ENCODE peak calls at places on chromosome 21, in five cellular contexts. F is AG04450; U is Peyer's patch; L is CD8-positive, alpha-beta memory T cell; T is ascending aorta. B is an unnamed sample.

GRCh38 chr21:35136586-35137254 is 87.6 kb upstream of the RUNX1 start:
- DNase-seq in U (no peak), L (no peak), T (no peak), F (no peak), B (no peak)

GRCh38 chr21:45534591-45535331 is 7.5 kb downstream of the SLC19A1 start:
- DNase-seq in U (peak; percentile 47), L (no peak), T (peak; percentile 65), F (no peak), B (no peak)

GRCh38 chr21:44696572-44696971 is 400 bp upstream of the KRTAP10-12 start:
- DNase-seq in T (peak; percentile 16), F (no peak), L (no peak), U (no peak), B (peak; percentile 38)

GRCh38 chr21:26948194-26948593 is 18.7 kb downstream of the ADAMTS5 start:
- DNase-seq in U (no peak), T (no peak), L (no peak), F (no peak), B (no peak)

GRCh38 chr21:44370027-44370735 is 16.8 kb downstream of the TRPM2 start:
- DNase-seq in T (peak; percentile 56), F (no peak), U (peak; percentile 54), L (no peak), B (no peak)

GRCh38 chr21:18249542-18250152 is 5.0 kb downstream of the CHODL start:
- DNase-seq in F (no peak), U (no peak), T (no peak), L (no peak), B (no peak)

GRCh38 chr21:39430954-39431353 is 14.6 kb downstream of the LCA5L start:
- DNase-seq in L (no peak), U (no peak), F (no peak), T (no peak), B (no peak)

GRCh38 chr21:26194326-26194725 is 23.8 kb upstream of the APP start:
- DNase-seq in F (no peak), U (no peak), L (no peak), T (no peak), B (no peak)

GRCh38 chr21:8989261-8989882 is 1532.0 kb upstream of the TPTE start:
- DNase-seq in U (no peak), F (no peak), L (no peak), T (no peak), B (no peak)

GRCh38 chr21:46151261-46151988 is 4.0 kb downstream of the FTCD start:
- DNase-seq in L (no peak), U (peak; percentile 36), F (no peak), T (peak; percentile 55), B (no peak)

GRCh38 chr21:26840912-26841311 is 4.3 kb downstream of the ADAMTS1 start:
- DNase-seq in L (no peak), U (no peak), F (no peak), T (peak; percentile 90), B (peak; percentile 81)

GRCh38 chr21:46323227-46323709 is 402 bp downstream of the C21orf58 start:
- DNase-seq in T (no peak), U (no peak), L (no peak), F (no peak), B (peak; percentile 59)

GRCh38 chr21:26958792-26959191 is 8.1 kb downstream of the ADAMTS5 start:
- DNase-seq in L (no peak), T (no peak), U (no peak), F (no peak), B (no peak)

GRCh38 chr21:46457801-46458314 is 833 bp upstream of the DIP2A start:
- DNase-seq in U (no peak), L (no peak), T (peak; percentile 71), F (peak; percentile 7), B (peak; percentile 62)

GRCh38 chr21:39610705-39611104 is 2.0 kb upstream of the B3GALT5 start:
- DNase-seq in T (no peak), L (no peak), U (no peak), F (no peak), B (no peak)

GRCh38 chr21:38839683-38840286 is 34.1 kb downstream of the ETS2 start:
- DNase-seq in L (no peak), F (peak; percentile 72), U (no peak), T (no peak), B (peak; percentile 55)

GRCh38 chr21:44931501-44932365 is 8.1 kb upstream of the SLX9 start:
- DNase-seq in L (no peak), U (no peak), T (no peak), F (no peak), B (no peak)

GRCh38 chr21:45015469-45015860 is 58.9 kb upstream of the ADARB1 start:
- DNase-seq in L (no peak), T (no peak), F (no peak), U (no peak), B (no peak)

GRCh38 chr21:43884012-43884860 is 19.2 kb downstream of the AGPAT3 start:
- DNase-seq in L (no peak), F (no peak), U (peak; percentile 85), T (no peak), B (no peak)

GRCh38 chr21:26732442-26733221 is 112.6 kb downstream of the ADAMTS1 start:
- DNase-seq in L (no peak), T (no peak), F (peak; percentile 13), U (no peak), B (no peak)

GRCh38 chr21:31556662-31557061 is 102.8 kb upstream of the SOD1 start:
- DNase-seq in L (no peak), U (no peak), F (no peak), T (no peak), B (no peak)

GRCh38 chr21:31558839-31559367 is 100.6 kb upstream of the SOD1 start:
- DNase-seq in T (peak; percentile 83), U (peak; percentile 78), F (peak; percentile 30), L (peak; percentile 94), B (peak; percentile 89)

GRCh38 chr21:31557956-31558838 is 101.3 kb upstream of the SOD1 start:
- DNase-seq in U (peak; percentile 50), F (no peak), T (no peak), L (peak; percentile 37), B (no peak)

GRCh38 chr21:31555741-31556191 is 103.7 kb upstream of the SOD1 start:
- DNase-seq in T (no peak), F (no peak), L (no peak), U (no peak), B (no peak)

DNA sequence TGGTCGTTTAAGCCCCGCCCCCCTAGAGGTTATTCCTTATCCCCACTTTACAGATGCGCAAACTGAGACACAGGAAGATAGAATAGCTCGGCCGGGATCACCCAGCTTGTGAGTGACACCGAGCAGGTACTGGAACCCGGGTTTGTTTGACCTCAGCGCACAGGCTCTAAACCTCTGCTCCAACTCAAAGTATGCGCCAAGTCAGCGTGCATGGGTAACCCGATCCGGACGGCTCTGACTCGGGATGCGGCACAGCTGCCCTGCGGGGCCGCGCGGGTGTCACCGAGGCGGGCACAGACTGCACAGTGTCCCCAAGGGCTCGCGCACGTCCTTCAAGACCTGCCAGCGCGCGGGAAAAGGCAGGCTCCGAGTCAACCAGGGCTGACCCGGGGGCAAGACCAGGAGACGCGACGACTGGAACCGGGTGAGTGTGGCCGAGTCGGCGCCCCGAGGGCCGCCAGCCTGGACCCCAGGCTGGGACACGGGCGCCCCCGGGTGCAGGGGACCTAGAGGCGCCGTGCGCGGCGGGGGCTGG is 102.0 kb upstream of the SOD1 start:
- DNase-seq in F (no peak), U (no peak), T (no peak), L (peak; percentile 21), B (no peak)
- H3K4me3 ChIP-seq in F (no peak overlapping the region), U (peak overlapping the region; percentile 48), T (peak overlapping the region; percentile 50), L (peak overlapping the region; percentile 32), B (peak overlapping the region; percentile 61)

GRCh38 chr21:7947422-7947821 is 2574.0 kb upstream of the TPTE start:
- DNase-seq in L (no peak), U (no peak), F (no peak), T (no peak), B (no peak)
- H3K9me3 ChIP-seq in L (peaks cover 89% of the 10 kb centered on the region), U (peaks cover 47% of the 10 kb centered on the region), F (peaks cover 98% of the 10 kb centered on the region), T (peaks cover 82% of the 10 kb centered on the region), B (peaks cover 95% of the 10 kb centered on the region)

GRCh38 chr21:36429672-36430546 is 44.7 kb downstream of the CHAF1B start:
- DNase-seq in F (peak; percentile 97), U (no peak), L (peak; percentile 17), T (peak; percentile 95), B (peak; percentile 95)

GRCh38 chr21:36433011-36433709 is 46.8 kb downstream of the CLDN14 start:
- DNase-seq in T (no peak), U (no peak), F (no peak), L (no peak), B (no peak)

GRCh38 chr21:36431252-36431651 is 46.1 kb downstream of the CHAF1B start:
- DNase-seq in L (no peak), T (no peak), F (no peak), U (no peak), B (no peak)

GRCh38 chr21:36428789-36429671 is 43.8 kb downstream of the CHAF1B start:
- DNase-seq in F (no peak), T (no peak), L (no peak), U (no peak), B (no peak)

GRCh38 chr21:36430841-36431240 is 45.6 kb downstream of the CHAF1B start:
- DNase-seq in T (no peak), L (no peak), F (no peak), U (no peak), B (no peak)
- H3K27ac ChIP-seq in T (peak overlapping the region; percentile 73), L (no peak overlapping the region), F (no peak overlapping the region), U (peak overlapping the region; percentile 22), B (peak overlapping the region; percentile 79)

GRCh38 chr21:28083350-28083749 is 909.3 kb downstream of the LTN1 start:
- DNase-seq in T (no peak), F (no peak), U (no peak), L (no peak), B (no peak)

GRCh38 chr21:28072601-28073000 is 920.1 kb downstream of the LTN1 start:
- DNase-seq in T (no peak), L (no peak), F (no peak), U (no peak), B (no peak)

GRCh38 chr21:28074676-28075075 is 918.0 kb downstream of the LTN1 start:
- DNase-seq in F (no peak), U (no peak), L (no peak), T (no peak), B (no peak)

GRCh38 chr21:28078126-28078525 is 914.6 kb downstream of the LTN1 start:
- DNase-seq in L (no peak), F (no peak), T (no peak), U (no peak), B (no peak)
- H3K4me3 ChIP-seq in L (no peak overlapping the region), F (no peak overlapping the region), T (no peak overlapping the region), U (no peak overlapping the region), B (no peak overlapping the region)

DNA sequence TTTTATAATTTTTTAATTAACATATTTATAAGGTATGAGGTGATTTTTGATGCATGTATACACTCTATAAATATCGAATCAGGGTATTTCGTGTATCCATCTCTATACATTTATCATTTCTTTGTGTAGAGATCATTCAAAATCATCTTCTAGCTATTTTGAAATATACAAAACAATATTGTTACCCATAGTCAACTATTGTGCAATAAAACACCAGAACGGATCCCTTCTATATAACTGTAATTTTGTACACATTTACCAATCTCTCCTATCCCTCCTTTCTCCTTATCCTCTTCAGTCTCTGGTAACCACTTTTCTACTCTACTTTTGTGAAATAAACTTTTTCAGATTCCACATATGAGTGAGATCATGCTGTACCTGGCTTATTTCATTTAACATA is 1459.6 kb downstream of the MRPL39 start:
- DNase-seq in L (no peak), F (no peak), T (no peak), U (no peak), B (no peak)
- H3K9me3 ChIP-seq in L (no peaks in the 10 kb centered on the region), F (no peaks in the 10 kb centered on the region), T (no peaks in the 10 kb centered on the region), U (no peaks in the 10 kb centered on the region), B (no peaks in the 10 kb centered on the region)

B was measured in right atrium auricular region.